ENCODE peak calls at places on chromosomes 16 and 17, in nine cellular contexts. One of them, this sample, is unnamed.

GRCh38 chr17:41678907-41679739 is 9.6 kb upstream of the EIF1 start:
- DNase-seq in choroid plexus epithelial cell: peak
- DNase-seq in NCI-H1105: no peak
- DNase-seq in effector memory CD8-positive, alpha-beta T cell: peak
- DNase-seq in Right ventricle myocardium superior: no peak
- DNase-seq in naive thymus-derived CD4-positive, alpha-beta T cell: peak
- DNase-seq in thoracic aorta: no peak
- DNase-seq in AG08395: peak
- DNase-seq in HS-27A: no peak
- DNase-seq in this sample: peak

GRCh38 chr16:69367980-69368379 is 16.4 kb upstream of the TMED6 start:
- DNase-seq in choroid plexus epithelial cell: peak
- DNase-seq in NCI-H1105: no peak
- DNase-seq in effector memory CD8-positive, alpha-beta T cell: no peak
- DNase-seq in Right ventricle myocardium superior: no peak
- DNase-seq in naive thymus-derived CD4-positive, alpha-beta T cell: no peak
- DNase-seq in thoracic aorta: no peak
- DNase-seq in AG08395: no peak
- DNase-seq in HS-27A: no peak
- DNase-seq in this sample: no peak

GRCh38 chr17:10072556-10072955 is 125.8 kb downstream of the GAS7 start:
- DNase-seq in choroid plexus epithelial cell: no peak
- DNase-seq in NCI-H1105: no peak
- DNase-seq in effector memory CD8-positive, alpha-beta T cell: no peak
- DNase-seq in Right ventricle myocardium superior: no peak
- DNase-seq in naive thymus-derived CD4-positive, alpha-beta T cell: no peak
- DNase-seq in thoracic aorta: no peak
- DNase-seq in AG08395: no peak
- DNase-seq in HS-27A: no peak
- DNase-seq in this sample: no peak

GRCh38 chr17:60102632-60103047 is 23.9 kb upstream of the HEATR6 start:
- DNase-seq in choroid plexus epithelial cell: peak
- DNase-seq in NCI-H1105: no peak
- DNase-seq in effector memory CD8-positive, alpha-beta T cell: no peak
- DNase-seq in Right ventricle myocardium superior: peak
- DNase-seq in naive thymus-derived CD4-positive, alpha-beta T cell: no peak
- DNase-seq in thoracic aorta: no peak
- DNase-seq in AG08395: no peak
- DNase-seq in HS-27A: no peak
- DNase-seq in this sample: peak

GRCh38 chr16:31452631-31453106 is 6.6 kb upstream of the ARMC5 start:
- DNase-seq in choroid plexus epithelial cell: peak
- DNase-seq in NCI-H1105: no peak
- DNase-seq in effector memory CD8-positive, alpha-beta T cell: no peak
- DNase-seq in Right ventricle myocardium superior: no peak
- DNase-seq in naive thymus-derived CD4-positive, alpha-beta T cell: no peak
- DNase-seq in thoracic aorta: no peak
- DNase-seq in AG08395: peak
- DNase-seq in HS-27A: peak
- DNase-seq in this sample: no peak

GRCh38 chr16:72835041-72835440 is 212.9 kb downstream of the ZFHX3 start:
- DNase-seq in choroid plexus epithelial cell: no peak
- DNase-seq in NCI-H1105: no peak
- DNase-seq in effector memory CD8-positive, alpha-beta T cell: no peak
- DNase-seq in Right ventricle myocardium superior: no peak
- DNase-seq in naive thymus-derived CD4-positive, alpha-beta T cell: no peak
- DNase-seq in thoracic aorta: no peak
- DNase-seq in AG08395: no peak
- DNase-seq in HS-27A: no peak
- DNase-seq in this sample: no peak

GRCh38 chr17:59762022-59762825 is 54.8 kb downstream of the VMP1 start:
- DNase-seq in choroid plexus epithelial cell: peak
- DNase-seq in NCI-H1105: no peak
- DNase-seq in effector memory CD8-positive, alpha-beta T cell: no peak
- DNase-seq in Right ventricle myocardium superior: no peak
- DNase-seq in naive thymus-derived CD4-positive, alpha-beta T cell: no peak
- DNase-seq in thoracic aorta: no peak
- DNase-seq in AG08395: peak
- DNase-seq in HS-27A: no peak
- DNase-seq in this sample: no peak

GRCh38 chr17:61849674-61850073 is 13.7 kb downstream of the BRIP1 start:
- DNase-seq in choroid plexus epithelial cell: peak
- DNase-seq in NCI-H1105: no peak
- DNase-seq in effector memory CD8-positive, alpha-beta T cell: no peak
- DNase-seq in Right ventricle myocardium superior: no peak
- DNase-seq in naive thymus-derived CD4-positive, alpha-beta T cell: no peak
- DNase-seq in thoracic aorta: no peak
- DNase-seq in AG08395: no peak
- DNase-seq in HS-27A: no peak
- DNase-seq in this sample: no peak

GRCh38 chr16:83356986-83357385 is 450.8 kb upstream of the HSBP1 start:
- DNase-seq in choroid plexus epithelial cell: no peak
- DNase-seq in NCI-H1105: no peak
- DNase-seq in effector memory CD8-positive, alpha-beta T cell: no peak
- DNase-seq in Right ventricle myocardium superior: no peak
- DNase-seq in naive thymus-derived CD4-positive, alpha-beta T cell: no peak
- DNase-seq in thoracic aorta: no peak
- DNase-seq in AG08395: no peak
- DNase-seq in HS-27A: no peak
- DNase-seq in this sample: no peak

GRCh38 chr17:45428954-45429337 is 3.7 kb downstream of the ARHGAP27 start:
- DNase-seq in choroid plexus epithelial cell: no peak
- DNase-seq in NCI-H1105: no peak
- DNase-seq in effector memory CD8-positive, alpha-beta T cell: no peak
- DNase-seq in Right ventricle myocardium superior: peak
- DNase-seq in naive thymus-derived CD4-positive, alpha-beta T cell: no peak
- DNase-seq in thoracic aorta: no peak
- DNase-seq in AG08395: no peak
- DNase-seq in HS-27A: no peak
- DNase-seq in this sample: peak

This sample was measured in naive B cell.